ENCODE peak calls at places on chromosome 19, in four cellular contexts. One of them, this sample, is unnamed.
A peak's percentile ranks its signal among the peaks of the same experiment; 100 is the strongest.

GRCh38 chr19:10520652-10521318 is 3.5 kb upstream of the S1PR5 start:
- DNase-seq in K562: no peak
- DNase-seq in H1: no peak
- DNase-seq in GM12878: no peak
- DNase-seq in this sample: no peak

GRCh38 chr19:22619371-22619770 is 14.8 kb upstream of the ZNF492 start:
- DNase-seq in K562: no peak
- DNase-seq in GM12878: no peak
- DNase-seq in H1: no peak
- DNase-seq in this sample: no peak

GRCh38 chr19:30799854-30800755 is 427.9 kb downstream of the ZNF536 start:
- DNase-seq in K562: peak; percentile 75
- DNase-seq in H1: peak; percentile 27
- DNase-seq in GM12878: no peak
- DNase-seq in this sample: no peak

GRCh38 chr19:38473201-38473600 is 39.7 kb downstream of the RYR1 start:
- DNase-seq in H1: no peak
- DNase-seq in K562: no peak
- DNase-seq in GM12878: no peak
- DNase-seq in this sample: no peak

GRCh38 chr19:38618590-38619360 is at the start of gene EIF3K:
- DNase-seq in K562: peak; percentile 98
- DNase-seq in GM12878: peak; percentile 97
- DNase-seq in H1: peak; percentile 99
- DNase-seq in this sample: peak; percentile 97

GRCh38 chr19:14361824-14362223 is 19.4 kb upstream of the ADGRE5 start:
- DNase-seq in H1: peak; percentile 49
- DNase-seq in GM12878: no peak
- DNase-seq in K562: peak; percentile 51
- DNase-seq in this sample: no peak

GRCh38 chr19:19463348-19464117 is 51.8 kb downstream of the TSSK6 start:
- DNase-seq in H1: no peak
- DNase-seq in GM12878: no peak
- DNase-seq in K562: no peak
- DNase-seq in this sample: no peak

GRCh38 chr19:6572217-6572616 is 18.7 kb downstream of the CD70 start:
- DNase-seq in H1: no peak
- DNase-seq in K562: no peak
- DNase-seq in GM12878: no peak
- DNase-seq in this sample: no peak

GRCh38 chr19:46299004-46299509 is 2.2 kb downstream of the HIF3A start:
- DNase-seq in GM12878: no peak
- DNase-seq in H1: no peak
- DNase-seq in K562: no peak
- DNase-seq in this sample: peak; percentile 45

GRCh38 chr19:42360787-42361544 is 29.1 kb downstream of the CNFN start:
- DNase-seq in H1: no peak
- DNase-seq in GM12878: no peak
- DNase-seq in K562: peak; percentile 34
- DNase-seq in this sample: no peak

GRCh38 chr19:4694211-4694987 is 24.3 kb upstream of the MYDGF start:
- DNase-seq in GM12878: no peak
- DNase-seq in H1: no peak
- DNase-seq in K562: peak; percentile 69
- DNase-seq in this sample: peak; percentile 93
- H2AFZ ChIP-seq in GM12878: no peak overlapping the region
- H2AFZ ChIP-seq in H1: no peak overlapping the region
- H2AFZ ChIP-seq in K562: no peak overlapping the region
- H2AFZ ChIP-seq in this sample: no peak overlapping the region

GRCh38 chr19:2076481-2077082 is 19.5 kb downstream of the MOB3A start:
- DNase-seq in H1: no peak
- DNase-seq in K562: no peak
- DNase-seq in GM12878: no peak
- DNase-seq in this sample: no peak

GRCh38 chr19:2070436-2070827 is 19.4 kb upstream of the MKNK2 start:
- DNase-seq in H1: no peak
- DNase-seq in K562: no peak
- DNase-seq in GM12878: no peak
- DNase-seq in this sample: no peak

GRCh38 chr19:2072757-2073551 is 21.9 kb upstream of the MKNK2 start:
- DNase-seq in GM12878: no peak
- DNase-seq in H1: no peak
- DNase-seq in K562: no peak
- DNase-seq in this sample: no peak

DNA sequence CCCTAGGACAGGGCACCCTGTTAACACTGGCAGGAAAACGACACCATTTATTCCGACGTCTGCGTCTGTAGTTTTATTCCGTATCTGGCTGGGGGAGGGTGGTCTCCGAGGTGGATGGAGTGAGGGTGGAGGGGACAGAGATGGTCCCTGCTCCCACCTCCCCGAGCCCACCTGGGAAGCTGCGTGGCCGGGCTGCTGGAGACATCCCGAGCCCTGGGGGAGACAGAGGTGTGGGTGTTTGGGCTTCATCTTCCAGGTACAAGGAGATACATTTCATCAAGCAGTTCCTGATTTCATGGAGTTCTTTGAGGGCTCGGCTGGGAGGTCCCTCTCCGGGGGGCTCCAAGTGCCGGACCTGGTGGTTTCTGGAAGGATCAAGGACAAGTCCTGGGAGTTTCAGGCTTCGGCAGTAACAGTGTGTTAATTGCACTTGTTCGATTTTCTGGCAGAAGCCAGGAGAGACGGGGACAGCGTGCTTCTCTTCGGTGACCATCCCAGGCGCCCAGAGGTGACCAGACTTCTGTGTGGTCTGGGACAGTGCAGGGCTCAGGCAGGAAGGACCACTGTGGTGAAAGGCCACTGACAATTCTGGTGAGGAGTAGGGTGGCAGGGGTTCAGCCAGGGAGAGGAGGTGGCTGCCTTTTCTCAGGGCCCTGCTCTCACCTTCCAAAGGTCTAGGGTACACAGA is 20.1 kb upstream of the MKNK2 start:
- DNase-seq in H1: no peak
- DNase-seq in GM12878: no peak
- DNase-seq in K562: no peak
- DNase-seq in this sample: no peak
- TF ChIP-seq ZNF274 in H1: no peak
- TF ChIP-seq ZNF274 in GM12878: no peak
- TF ChIP-seq ZNF274 in K562: no peak
- TF ChIP-seq ZNF274 in this sample: no peak

DNA sequence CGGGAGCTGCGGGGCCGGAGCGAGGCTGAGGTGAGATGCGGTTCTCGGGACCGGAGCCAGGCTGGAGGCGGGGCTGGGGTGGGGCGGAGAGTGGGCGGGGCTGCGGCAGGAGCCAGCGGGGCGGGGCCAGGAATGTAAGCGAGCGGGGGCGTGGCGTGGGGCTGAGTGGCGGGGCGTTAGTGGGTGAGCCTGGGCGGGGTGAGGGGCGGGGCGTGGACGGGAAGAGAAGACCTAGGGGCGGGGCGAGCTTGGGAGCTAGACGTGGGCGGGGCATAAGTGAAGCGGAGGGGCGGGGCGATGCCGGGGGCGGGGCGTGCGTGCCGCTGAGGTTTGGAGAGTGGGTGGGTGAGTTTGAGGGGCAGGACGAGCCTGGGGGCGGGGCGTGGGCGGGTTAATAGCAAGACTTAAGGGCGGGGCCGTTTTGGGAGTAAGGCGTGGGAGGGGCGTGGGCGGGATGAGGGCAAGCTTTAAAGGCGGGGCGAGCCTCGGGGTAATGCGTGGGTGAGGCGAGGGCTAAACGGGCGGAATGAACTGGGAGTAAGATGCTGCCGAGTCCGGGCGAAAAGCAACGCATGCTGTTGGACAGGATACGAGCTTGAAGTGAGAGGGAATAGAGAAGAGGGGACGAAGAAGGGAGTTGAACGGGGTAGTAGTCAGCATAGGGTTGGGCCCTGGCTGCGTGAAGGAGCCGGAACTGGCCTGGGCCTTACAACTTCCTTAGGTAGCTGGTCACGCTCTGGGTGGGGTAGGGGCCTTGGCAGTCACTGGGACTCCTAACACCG is 573 bp downstream of the SNAPC2 start:
- DNase-seq in H1: peak; percentile 85
- DNase-seq in K562: peak; percentile 98
- DNase-seq in GM12878: peak; percentile 78
- DNase-seq in this sample: peak; percentile 89
- H2AFZ ChIP-seq in H1: no peak overlapping the region
- H2AFZ ChIP-seq in K562: peak overlapping the region; percentile 90
- H2AFZ ChIP-seq in GM12878: peak overlapping the region; percentile 97
- H2AFZ ChIP-seq in this sample: no peak overlapping the region

DNA sequence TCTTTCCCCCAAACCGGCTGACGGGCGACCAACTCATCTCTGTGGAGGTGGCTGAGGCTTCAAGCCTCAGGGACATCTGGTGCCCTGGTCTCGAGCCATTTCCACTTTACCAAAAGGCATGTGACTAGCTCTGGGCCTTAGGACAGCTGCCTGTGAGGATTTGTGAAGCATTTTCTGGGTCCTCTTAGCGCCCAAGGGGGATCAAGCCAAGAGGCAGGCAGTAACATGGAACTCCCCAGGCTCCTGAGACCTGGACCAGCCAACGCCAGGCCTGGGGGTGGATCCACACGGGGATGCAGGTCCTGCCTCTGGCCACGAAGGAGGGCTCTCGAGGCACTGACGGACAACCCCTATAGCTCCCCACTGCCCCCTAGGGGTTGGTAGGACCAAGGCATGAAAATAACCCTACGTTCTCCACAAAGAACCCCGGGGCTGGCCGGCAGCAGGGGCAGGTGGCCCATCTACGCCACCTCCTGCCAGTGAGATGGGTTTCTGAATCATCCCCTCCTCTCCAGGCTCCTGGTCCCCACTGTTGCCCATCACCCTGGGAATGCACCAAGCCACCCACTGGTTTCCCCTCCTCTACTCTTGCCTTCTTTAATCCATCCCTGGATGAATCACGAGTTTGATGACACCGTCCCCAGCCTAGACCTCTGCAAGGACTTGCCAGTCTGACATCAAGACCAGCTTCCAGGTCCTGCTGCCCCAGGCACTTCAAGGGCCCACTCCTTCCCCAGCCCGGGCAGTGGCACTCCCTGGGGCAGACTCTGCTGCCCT is 7.0 kb upstream of the MYDGF start:
- DNase-seq in GM12878: no peak
- DNase-seq in H1: peak; percentile 75
- DNase-seq in K562: peak; percentile 74
- DNase-seq in this sample: peak; percentile 83
- TF ChIP-seq ZNF274 in GM12878: no peak
- TF ChIP-seq ZNF274 in H1: no peak
- TF ChIP-seq ZNF274 in K562: no peak
- TF ChIP-seq ZNF274 in this sample: no peak

GRCh38 chr19:33998302-33998701 is 174.0 kb upstream of the LSM14A start:
- DNase-seq in H1: no peak
- DNase-seq in GM12878: no peak
- DNase-seq in K562: no peak
- DNase-seq in this sample: no peak
- H2AFZ ChIP-seq in H1: no peak overlapping the region
- H2AFZ ChIP-seq in GM12878: no peak overlapping the region
- H2AFZ ChIP-seq in K562: no peak overlapping the region
- H2AFZ ChIP-seq in this sample: peak overlapping the region; percentile 96